ENCODE peak calls at places on chromosomes 3 and 15, in ten cellular contexts. V is left lung, N is PC-3, U is body of pancreas, S is left ventricle myocardium inferior, D is heart left ventricle, T is uterus, L is lower lobe of right lung, Q is A549, O is stomach. M is an unnamed sample.
A peak's percentile ranks its signal among the peaks of the same experiment; 100 is the strongest.

GRCh38 chr3:58036287-58037032 is 28.2 kb downstream of the FLNB start:
- DNase-seq in V (no peak), N (no peak), U (no peak), S (no peak), D (no peak), T (no peak), L (no peak), Q (no peak), O (no peak), M (no peak)

GRCh38 chr3:56761887-56762605 is 39.7 kb downstream of the ARHGEF3 start:
- DNase-seq in V (no peak), N (no peak), U (no peak), S (no peak), D (no peak), T (peak; percentile 38), L (no peak), Q (no peak), O (no peak), M (no peak)

GRCh38 chr3:126664591-126665214 is 9.8 kb upstream of the TXNRD3 start:
- DNase-seq in V (no peak), N (no peak), U (no peak), S (no peak), D (no peak), T (no peak), L (no peak), Q (peak; percentile 10), O (no peak), M (no peak)

GRCh38 chr3:3798641-3799113 is 554 bp upstream of the LRRN1 start:
- DNase-seq in V (peak; percentile 80), N (no peak), U (peak; percentile 17), S (no peak), D (no peak), T (no peak), L (peak; percentile 45), Q (no peak), O (peak; percentile 26), M (peak; percentile 29)

GRCh38 chr3:100710355-100711198 is 1.3 kb downstream of the TFG start:
- DNase-seq in V (no peak), N (peak; percentile 80), U (peak; percentile 22), S (no peak), D (peak; percentile 32), T (no peak), L (no peak), Q (peak; percentile 82), O (peak; percentile 32), M (peak; percentile 69)

GRCh38 chr15:92797168-92798052 is 102.7 kb upstream of the CHD2 start:
- DNase-seq in V (no peak), N (peak; percentile 94), U (peak; percentile 66), S (no peak), D (no peak), T (peak; percentile 53), L (no peak), Q (peak; percentile 84), O (no peak), M (no peak)

GRCh38 chr15:57109005-57109404 is 190.6 kb downstream of the TCF12 start:
- DNase-seq in V (no peak), N (no peak), U (no peak), S (no peak), D (no peak), T (no peak), L (no peak), Q (no peak), O (no peak), M (no peak)

GRCh38 chr3:106261915-106262683 is 393.3 kb upstream of the CBLB start:
- DNase-seq in V (no peak), N (no peak), U (no peak), S (no peak), D (no peak), T (no peak), L (no peak), Q (no peak), O (no peak), M (no peak)

GRCh38 chr3:49329201-49329600 is 10.7 kb downstream of the USP4 start:
- DNase-seq in V (no peak), N (no peak), U (no peak), S (no peak), D (no peak), T (no peak), L (no peak), Q (no peak), O (no peak), M (no peak)

GRCh38 chr15:100842756-100843730 is 36.6 kb upstream of the ALDH1A3 start:
- DNase-seq in V (no peak), N (peak; percentile 25), U (no peak), S (no peak), D (no peak), T (no peak), L (no peak), Q (no peak), O (no peak), M (no peak)

GRCh38 chr3:148372476-148372875 is 325.2 kb upstream of the AGTR1 start:
- DNase-seq in V (no peak), N (peak; percentile 3), U (peak; percentile 18), S (no peak), D (no peak), T (no peak), L (no peak), Q (peak; percentile 3), O (no peak), M (no peak)

GRCh38 chr3:62186967-62187366 is 186.4 kb downstream of the FEZF2 start:
- DNase-seq in V (no peak), N (peak; percentile 29), U (no peak), S (no peak), D (peak; percentile 34), T (no peak), L (no peak), Q (no peak), O (no peak), M (no peak)

GRCh38 chr3:62188547-62189375 is 184.6 kb downstream of the FEZF2 start:
- DNase-seq in V (no peak), N (peak; percentile 68), U (peak; percentile 76), S (peak; percentile 77), D (peak; percentile 68), T (peak; percentile 75), L (peak; percentile 75), Q (peak; percentile 61), O (peak; percentile 76), M (peak; percentile 41)

GRCh38 chr3:62180514-62180913 is 192.8 kb downstream of the FEZF2 start:
- DNase-seq in V (no peak), N (no peak), U (no peak), S (no peak), D (no peak), T (no peak), L (no peak), Q (no peak), O (no peak), M (no peak)

GRCh38 chr3:62183087-62183486 is 190.3 kb downstream of the FEZF2 start:
- DNase-seq in V (no peak), N (no peak), U (no peak), S (no peak), D (peak; percentile 57), T (no peak), L (no peak), Q (no peak), O (no peak), M (no peak)

DNA sequence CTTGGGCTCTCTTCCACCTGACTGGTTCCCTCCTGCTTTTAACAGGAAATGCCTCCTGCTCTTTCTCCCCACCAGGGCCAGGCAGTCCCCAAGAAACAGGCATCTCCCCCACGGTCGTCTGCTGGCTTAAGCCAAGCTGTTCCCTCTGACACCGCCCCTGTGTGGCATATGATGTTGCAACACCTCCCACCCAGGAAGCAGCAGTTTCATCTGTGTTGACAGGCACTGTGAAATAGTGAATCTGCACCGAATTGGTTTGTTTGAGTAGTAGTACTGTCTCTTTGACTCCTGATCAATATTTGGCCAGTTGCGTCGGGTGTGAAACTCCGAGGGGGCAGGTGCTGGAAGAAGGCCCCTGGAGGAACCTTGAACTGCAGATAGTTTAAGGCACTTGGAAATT is 188.8 kb downstream of the FEZF2 start:
- DNase-seq in V (no peak), N (no peak), U (no peak), S (no peak), D (peak; percentile 45), T (no peak), L (no peak), Q (no peak), O (no peak), M (no peak)
- TF ChIP-seq CTCF in V (no peak), N (no peak), U (no peak), S (no peak), D (no peak), T (no peak), L (no peak), Q (no peak), O (no peak), M (no peak)

DNA sequence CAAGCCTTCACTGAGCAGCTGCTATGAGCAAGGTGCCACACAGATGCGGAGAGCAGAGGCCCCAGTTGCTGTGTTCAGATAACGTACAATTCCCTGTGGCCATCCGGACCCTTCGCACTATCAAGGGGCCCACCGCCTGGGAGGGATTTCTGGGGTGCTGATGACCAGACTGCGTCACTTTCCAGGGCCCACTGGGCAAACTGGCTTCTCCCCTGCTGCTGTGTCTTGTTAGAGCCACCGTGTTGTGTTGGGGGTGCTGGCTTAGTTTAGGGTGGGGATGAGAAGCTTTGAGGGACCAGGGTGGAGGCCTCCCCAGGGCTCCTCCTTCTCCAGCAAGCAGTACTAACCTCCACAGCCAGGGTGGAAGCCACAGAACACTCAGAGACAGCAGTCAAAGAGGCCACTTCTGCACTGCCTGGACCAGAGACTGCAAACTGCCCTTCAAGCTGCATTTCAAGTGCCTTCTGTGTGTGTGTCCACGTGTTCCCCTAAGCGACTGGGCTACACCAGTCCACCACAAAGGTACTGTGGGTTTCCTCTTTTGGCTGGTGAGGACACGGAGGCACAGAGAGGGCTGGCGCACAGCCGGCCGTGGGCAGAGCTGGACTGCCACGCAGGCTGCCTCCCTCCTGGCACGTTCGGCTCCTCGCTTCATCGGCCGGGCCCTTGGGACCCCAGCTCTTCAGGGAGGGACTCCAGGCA is 61.1 kb downstream of the MGLL start:
- DNase-seq in V (peak; percentile 85), N (no peak), U (no peak), S (no peak), D (no peak), T (no peak), L (peak; percentile 71), Q (no peak), O (no peak), M (no peak)
- H3K4me3 ChIP-seq in V (no peak overlapping the region), N (no peak overlapping the region), U (no peak overlapping the region), S (peak overlapping the region; percentile 24), D (no peak overlapping the region), T (no peak overlapping the region), L (peak overlapping the region; percentile 33), Q (no peak overlapping the region), O (no peak overlapping the region), M (no peak overlapping the region)

GRCh38 chr3:187852842-187853727 is 107.8 kb upstream of the BCL6 start:
- DNase-seq in V (no peak), N (no peak), U (no peak), S (no peak), D (no peak), T (no peak), L (no peak), Q (peak; percentile 18), O (no peak), M (no peak)
- H3K27ac ChIP-seq in V (peak overlapping the region; percentile 57), N (no peak overlapping the region), U (no peak overlapping the region), S (no peak overlapping the region), D (no peak overlapping the region), T (no peak overlapping the region), L (no peak overlapping the region), Q (no peak overlapping the region), O (no peak overlapping the region), M (no peak overlapping the region)

DNA sequence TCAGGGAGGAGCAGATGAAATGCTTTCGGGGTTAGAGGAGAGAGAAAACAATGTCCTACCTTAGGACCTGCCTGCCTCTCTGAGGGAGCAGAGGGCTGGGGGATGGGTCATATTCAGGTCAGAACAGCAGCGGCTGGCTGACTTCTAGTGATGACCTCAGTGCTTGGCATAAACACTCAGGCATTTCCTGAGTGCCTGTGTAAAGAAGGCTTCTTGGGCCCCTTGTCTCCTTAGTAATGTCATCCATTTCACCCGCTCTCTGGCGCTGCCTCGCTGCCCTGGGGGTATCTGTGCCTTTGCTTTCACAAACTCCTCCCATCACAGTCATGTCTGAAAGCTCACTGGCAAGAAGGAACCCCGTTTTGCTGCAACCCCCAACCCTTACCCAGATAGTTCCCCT is 82.9 kb upstream of the GSK3B start:
- DNase-seq in V (no peak), N (peak; percentile 93), U (peak; percentile 72), S (peak; percentile 28), D (peak; percentile 60), T (peak; percentile 21), L (peak; percentile 60), Q (peak; percentile 87), O (no peak), M (no peak)
- TF ChIP-seq CTCF in V (no peak), N (no peak), U (no peak), S (no peak), D (no peak), T (no peak), L (no peak), Q (no peak), O (no peak), M (no peak)